ENCODE peak calls at places on chromosomes 11 and 22, in five cellular contexts. A, O, L, S and W are unnamed samples.

GRCh38 chr11:134170909-134171281 is 52.9 kb downstream of the NCAPD3 start:
- DNase-seq in A (no peak), O (no peak), L (no peak), S (no peak), W (no peak)

GRCh38 chr11:64744544-64745218 is 739 bp upstream of the RASGRP2 start:
- DNase-seq in A (no peak), O (no peak), L (no peak), S (no peak), W (no peak)

GRCh38 chr11:119650251-119650650 is 78.7 kb downstream of the NECTIN1 start:
- DNase-seq in A (no peak), O (no peak), L (no peak), S (no peak), W (no peak)

GRCh38 chr11:70075836-70076235 is 2.3 kb upstream of the ANO1 start:
- DNase-seq in A (no peak), O (no peak), L (no peak), S (no peak), W (no peak)

GRCh38 chr11:34275486-34275885 is 82.3 kb downstream of the ABTB2 start:
- DNase-seq in A (no peak), O (no peak), L (no peak), S (no peak), W (no peak)

GRCh38 chr11:33598426-33599069 is 102.1 kb downstream of the C11orf91 start:
- DNase-seq in A (no peak), O (no peak), L (no peak), S (peak; percentile 76), W (no peak)

GRCh38 chr22:25493794-25494193 is 70.7 kb upstream of the GRK3 start:
- DNase-seq in A (no peak), O (no peak), L (no peak), S (no peak), W (no peak)

GRCh38 chr11:64089915-64090810 is 54.4 kb downstream of the FLRT1 start:
- DNase-seq in A (no peak), O (no peak), L (no peak), S (no peak), W (no peak)

GRCh38 chr11:108886608-108887007 is 221.7 kb downstream of the DDX10 start:
- DNase-seq in A (no peak), O (no peak), L (no peak), S (no peak), W (no peak)

GRCh38 chr11:86447763-86448480 is 73.2 kb downstream of the CCDC81 start:
- DNase-seq in A (no peak), O (no peak), L (no peak), S (no peak), W (no peak)

GRCh38 chr11:3135491-3136440 is 29.3 kb downstream of the OSBPL5 start:
- DNase-seq in A (no peak), O (no peak), L (no peak), S (no peak), W (no peak)

GRCh38 chr22:19703869-19704268 is 10.4 kb upstream of the SEPTIN5 start:
- DNase-seq in A (no peak), O (no peak), L (no peak), S (peak; percentile 53), W (no peak)

GRCh38 chr22:19571207-19571795 is 47.1 kb upstream of the CLDN5 start:
- DNase-seq in A (no peak), O (no peak), L (no peak), S (no peak), W (no peak)

GRCh38 chr22:20023214-20023613 is 2.3 kb downstream of the TANGO2 start:
- DNase-seq in A (no peak), O (no peak), L (no peak), S (no peak), W (no peak)